ENCODE peak calls at places on chromosomes 7 and 10, in six cellular contexts. Q is erythroblast; N is activated CD4-positive, alpha-beta T cell treated with anti-CD3 and anti-CD28 coated beads for 48 hours; Z is PC-3; X is hepatic stellate cell; V is HL-60. Y is an unnamed sample.

GRCh38 chr7:74267756-74268565 is 13.8 kb upstream of the RFC2 start:
- DNase-seq in Z (no peak), Q (no peak), N (no peak), X (no peak), V (no peak), Y (no peak)

GRCh38 chr7:154873722-154874121 is 129.2 kb downstream of the PAXIP1 start:
- DNase-seq in Z (no peak), V (no peak), N (no peak), Q (no peak), X (no peak), Y (no peak)

GRCh38 chr7:138359891-138360582 is 100.0 kb upstream of the TRIM24 start:
- DNase-seq in N (no peak), Q (no peak), V (no peak), X (no peak), Z (no peak), Y (no peak)

GRCh38 chr7:45033261-45033930 is 33.4 kb downstream of the CCM2 start:
- DNase-seq in X (peak), V (no peak), Z (peak), Q (no peak), N (peak), Y (peak)

GRCh38 chr7:106285801-106286492 is 1.2 kb upstream of the NAMPT start:
- DNase-seq in Z (no peak), Q (no peak), N (peak), X (peak), V (no peak), Y (peak)

GRCh38 chr10:87657370-87657769 is 2.3 kb upstream of the PAPSS2 start:
- DNase-seq in X (peak), V (no peak), Z (peak), N (no peak), Q (no peak), Y (no peak)

GRCh38 chr10:56091872-56092271 is 269.2 kb downstream of the ZWINT start:
- DNase-seq in Q (no peak), Z (no peak), N (no peak), X (no peak), V (no peak), Y (no peak)

GRCh38 chr7:30914611-30915601 is 3.3 kb downstream of the AQP1 start:
- DNase-seq in Q (peak), X (peak), Z (peak), N (peak), V (no peak), Y (no peak)

GRCh38 chr7:139488810-139489209 is 5.3 kb upstream of the KLRG2 start:
- DNase-seq in V (no peak), N (no peak), X (no peak), Z (no peak), Q (no peak), Y (no peak)

GRCh38 chr7:1646957-1647891 is 22.9 kb upstream of the ELFN1 start:
- DNase-seq in V (no peak), Q (no peak), X (peak), Z (no peak), N (no peak), Y (no peak)

Y was measured in activated naive CD8-positive, alpha-beta T cell treated with anti-CD3 and anti-CD28 coated beads for 36 hours.